ENCODE peak calls at places on chromosomes 5 and 9, in eight cellular contexts. T, R, F, L, U, D, A and K are unnamed samples.

GRCh38 chr9:112555091-112555643 is 68.5 kb downstream of the KIAA1958 start:
- DNase-seq in T (no peak), R (no peak), F (no peak), L (no peak), U (no peak), D (no peak), A (no peak), K (no peak)

GRCh38 chr9:132730054-132731033 is 60.1 kb downstream of the GTF3C4 start:
- DNase-seq in T (no peak), R (no peak), F (no peak), L (no peak), U (peak), D (no peak), A (no peak), K (no peak)

GRCh38 chr5:156704139-156704538 is 146.0 kb upstream of the PPP1R2B start:
- DNase-seq in T (no peak), R (no peak), F (no peak), L (no peak), U (no peak), D (no peak), A (no peak), K (no peak)

GRCh38 chr5:93246093-93246855 is 334.7 kb downstream of the NR2F1-AS1 start:
- DNase-seq in T (no peak), R (peak), F (peak), L (no peak), U (peak), D (peak), A (no peak), K (no peak)

GRCh38 chr9:107423540-107423939 is 66.0 kb downstream of the KLF4 start:
- DNase-seq in T (no peak), R (no peak), F (no peak), L (no peak), U (no peak), D (no peak), A (no peak), K (no peak)

GRCh38 chr5:58793888-58794287 is 211.0 kb downstream of the RAB3C start:
- DNase-seq in T (no peak), R (no peak), F (peak), L (no peak), U (no peak), D (no peak), A (no peak), K (no peak)

GRCh38 chr9:98172604-98173003 is 19.8 kb downstream of the CORO2A start:
- DNase-seq in T (no peak), R (no peak), F (no peak), L (no peak), U (peak), D (no peak), A (no peak), K (no peak)

GRCh38 chr9:101893661-101894646 is 155.5 kb upstream of the GRIN3A start:
- DNase-seq in T (no peak), R (no peak), F (no peak), L (no peak), U (no peak), D (no peak), A (no peak), K (no peak)

GRCh38 chr9:25397746-25398145 is 280.5 kb downstream of the TUSC1 start:
- DNase-seq in T (no peak), R (no peak), F (no peak), L (no peak), U (no peak), D (no peak), A (no peak), K (no peak)

GRCh38 chr9:124256517-124257069 is 1.2 kb upstream of the NEK6 start:
- DNase-seq in T (peak), R (peak), F (no peak), L (no peak), U (peak), D (peak), A (no peak), K (no peak)

GRCh38 chr5:171521219-171521633 is 101.8 kb downstream of the FGF18 start:
- DNase-seq in T (no peak), R (peak), F (peak), L (no peak), U (no peak), D (peak), A (no peak), K (no peak)

GRCh38 chr9:133130721-133131244 is 9.7 kb upstream of the RALGDS start:
- DNase-seq in T (peak), R (no peak), F (no peak), L (no peak), U (no peak), D (no peak), A (no peak), K (no peak)

GRCh38 chr5:760363-761205 is 23.9 kb downstream of the ZDHHC11B start:
- DNase-seq in T (no peak), R (no peak), F (no peak), L (peak), U (peak), D (no peak), A (peak), K (no peak)

GRCh38 chr9:94250456-94250855 is 8.6 kb upstream of the ZNF169 start:
- DNase-seq in T (no peak), R (no peak), F (no peak), L (no peak), U (no peak), D (no peak), A (no peak), K (no peak)

GRCh38 chr5:151072234-151073025 is 8.4 kb downstream of the TNIP1 start:
- DNase-seq in T (no peak), R (no peak), F (no peak), L (no peak), U (no peak), D (peak), A (no peak), K (no peak)

GRCh38 chr9:133378408-133378962 is 2.3 kb downstream of the STKLD1 start:
- DNase-seq in T (no peak), R (no peak), F (no peak), L (no peak), U (no peak), D (no peak), A (no peak), K (no peak)

GRCh38 chr9:21559402-21560280 is 77.5 kb upstream of the IFNE start:
- DNase-seq in T (peak), R (peak), F (no peak), L (no peak), U (peak), D (peak), A (no peak), K (no peak)

GRCh38 chr9:93225417-93225816 is 41.5 kb downstream of the WNK2 start:
- DNase-seq in T (no peak), R (no peak), F (no peak), L (no peak), U (no peak), D (no peak), A (no peak), K (no peak)

GRCh38 chr5:143887901-143888648 is 76.1 kb downstream of the HMHB1 start:
- DNase-seq in T (no peak), R (peak), F (peak), L (no peak), U (no peak), D (peak), A (no peak), K (no peak)

GRCh38 chr9:83649080-83649479 is 26.1 kb downstream of the IDNK start:
- DNase-seq in T (peak), R (peak), F (peak), L (no peak), U (peak), D (peak), A (peak), K (peak)

GRCh38 chr9:10396641-10397040 is 216.2 kb downstream of the PTPRD start:
- DNase-seq in T (no peak), R (no peak), F (peak), L (no peak), U (no peak), D (no peak), A (no peak), K (no peak)

GRCh38 chr5:169445191-169445590 is 138.4 kb upstream of the SPDL1 start:
- DNase-seq in T (no peak), R (no peak), F (no peak), L (no peak), U (no peak), D (peak), A (no peak), K (no peak)

GRCh38 chr9:113682297-113682771 is 193.8 kb upstream of the ZNF618 start:
- DNase-seq in T (no peak), R (peak), F (peak), L (peak), U (peak), D (peak), A (peak), K (peak)

GRCh38 chr9:30519756-30520155 is 1864.7 kb upstream of the ACO1 start:
- DNase-seq in T (no peak), R (no peak), F (no peak), L (no peak), U (no peak), D (no peak), A (no peak), K (no peak)

GRCh38 chr9:35733109-35733541 is 659 bp downstream of the CREB3 start:
- DNase-seq in T (no peak), R (peak), F (peak), L (no peak), U (no peak), D (peak), A (peak), K (no peak)

GRCh38 chr5:6261668-6262067 is 116.7 kb downstream of the MED10 start:
- DNase-seq in T (no peak), R (no peak), F (no peak), L (no peak), U (no peak), D (no peak), A (no peak), K (no peak)

GRCh38 chr9:78436873-78437272 is 139.9 kb downstream of the PSAT1 start:
- DNase-seq in T (no peak), R (no peak), F (no peak), L (no peak), U (no peak), D (no peak), A (no peak), K (no peak)

GRCh38 chr9:78439866-78440830 is 143.2 kb downstream of the PSAT1 start:
- DNase-seq in T (no peak), R (no peak), F (no peak), L (no peak), U (no peak), D (no peak), A (no peak), K (no peak)

GRCh38 chr9:78439192-78439865 is 142.4 kb downstream of the PSAT1 start:
- DNase-seq in T (peak), R (peak), F (peak), L (peak), U (peak), D (peak), A (peak), K (peak)

GRCh38 chr9:78437721-78438610 is 141.0 kb downstream of the PSAT1 start:
- DNase-seq in T (no peak), R (no peak), F (no peak), L (no peak), U (no peak), D (no peak), A (no peak), K (no peak)

GRCh38 chr9:78438765-78439164 is 141.8 kb downstream of the PSAT1 start:
- DNase-seq in T (no peak), R (no peak), F (no peak), L (no peak), U (no peak), D (no peak), A (no peak), K (no peak)
- H3K4me3 ChIP-seq in T (no peak), R (no peak), F (no peak), L (no peak), U (no peak), D (no peak), A (no peak), K (no peak)

DNA sequence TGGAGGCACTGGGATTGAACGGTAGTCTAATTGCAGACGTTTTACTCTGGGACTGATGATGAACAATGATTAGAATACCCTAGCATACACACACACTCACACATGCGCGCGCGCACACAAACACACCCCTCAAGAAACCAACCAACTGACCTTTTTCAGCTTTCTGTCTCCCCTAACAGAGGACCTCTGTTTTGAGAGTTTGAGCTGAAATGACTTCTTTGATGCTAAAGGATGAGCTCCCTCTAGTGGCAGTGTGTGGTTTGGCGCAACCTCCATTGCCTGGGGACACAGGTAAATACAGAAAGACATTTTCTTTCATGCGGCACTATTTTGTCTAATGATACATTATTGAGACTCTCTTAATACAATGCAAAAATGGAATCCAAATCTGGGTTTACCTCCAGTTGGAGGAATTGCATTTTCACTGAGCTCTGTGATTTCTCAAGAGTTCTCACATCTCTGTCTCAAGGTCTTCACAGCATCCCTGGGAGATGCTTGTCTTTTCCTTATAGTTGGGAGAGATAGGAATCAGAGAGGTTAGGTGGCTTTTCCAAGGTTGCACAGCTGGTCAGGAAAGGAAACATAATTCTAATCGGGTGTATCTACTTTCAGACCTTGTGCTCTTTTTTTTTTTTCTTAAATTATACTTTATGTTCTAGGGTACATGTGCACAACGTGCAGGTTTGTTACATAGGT is 187.5 kb downstream of the TMEM38B start:
- DNase-seq in T (no peak), R (peak), F (peak), L (no peak), U (no peak), D (peak), A (peak), K (peak)
- H3K4me3 ChIP-seq in T (no peak), R (no peak), F (no peak), L (no peak), U (no peak), D (no peak), A (no peak), K (no peak)

DNA sequence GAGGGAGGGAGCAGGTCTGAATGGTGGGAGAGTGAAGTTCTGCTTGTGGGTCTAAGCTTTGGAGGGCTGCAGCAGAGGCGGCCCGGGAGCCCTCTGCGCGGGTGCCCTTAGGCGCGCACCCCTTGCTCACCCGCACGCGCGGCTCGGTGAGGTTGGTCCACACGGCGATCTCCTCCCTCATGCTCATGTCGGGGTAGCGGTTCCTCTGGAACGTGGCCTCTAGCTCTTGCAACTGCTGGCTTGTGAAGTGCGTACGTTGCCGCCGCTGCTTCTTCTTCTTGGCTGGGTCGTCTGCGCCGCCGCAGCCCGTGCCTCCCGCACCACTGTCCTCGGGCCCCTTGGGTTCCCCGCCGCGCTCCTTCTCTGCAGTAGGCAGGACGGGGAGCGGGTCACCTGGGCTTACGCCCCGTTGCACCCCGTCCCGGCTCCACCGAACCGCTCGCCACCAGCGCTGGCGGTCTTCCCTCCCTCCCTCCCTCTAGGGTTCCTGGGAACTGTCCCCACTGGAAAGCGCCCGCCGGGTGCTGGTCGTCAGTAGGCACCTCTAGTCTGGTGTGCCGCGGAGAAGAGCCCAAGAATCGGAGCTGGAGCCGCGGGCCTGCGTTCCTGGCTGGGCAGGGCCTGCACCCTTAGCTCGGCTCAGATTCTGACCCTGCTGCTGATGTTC is 2.7 kb downstream of the PITX1 start:
- DNase-seq in T (no peak), R (no peak), F (no peak), L (no peak), U (peak), D (no peak), A (no peak), K (no peak)
- H3K4me3 ChIP-seq in T (peak), R (no peak), F (no peak), L (peak), U (no peak), D (no peak), A (peak), K (no peak)

DNA sequence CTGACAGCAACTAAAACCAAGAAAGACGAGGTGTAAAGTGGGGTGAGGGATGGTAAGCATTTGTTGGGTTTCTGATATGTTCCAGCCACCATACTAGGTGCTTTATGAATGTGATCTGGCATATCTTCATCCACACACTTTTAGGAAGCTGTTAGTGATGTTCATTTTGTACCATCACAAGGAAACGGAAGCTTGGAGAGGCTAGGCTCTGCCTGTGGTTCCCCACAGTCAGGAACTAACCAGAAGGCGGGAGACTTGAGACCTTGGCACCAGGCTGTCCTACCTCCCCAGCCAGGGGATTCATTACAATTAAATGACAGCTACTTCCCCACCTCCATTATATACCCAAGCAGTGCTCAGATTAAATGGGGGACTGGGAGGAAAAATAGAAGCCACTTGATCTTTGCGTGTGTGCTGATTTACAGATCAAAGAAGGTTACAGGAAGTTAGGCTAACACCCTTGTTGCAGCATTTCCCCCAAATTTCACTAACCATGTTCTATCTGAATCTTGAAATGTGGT is 43.0 kb downstream of the SFXN1 start:
- DNase-seq in T (no peak), R (no peak), F (no peak), L (no peak), U (no peak), D (no peak), A (no peak), K (no peak)
- H3K4me3 ChIP-seq in T (no peak), R (no peak), F (no peak), L (no peak), U (no peak), D (no peak), A (peak), K (no peak)

GRCh38 chr9:116073826-116074225 is 79.8 kb upstream of the PAPPA start:
- DNase-seq in T (no peak), R (peak), F (no peak), L (no peak), U (no peak), D (peak), A (no peak), K (no peak)
- H3K4me3 ChIP-seq in T (no peak), R (no peak), F (no peak), L (no peak), U (no peak), D (no peak), A (no peak), K (no peak)

GRCh38 chr9:130940023-130940549 is 1.0 kb upstream of the FIBCD1 start:
- DNase-seq in T (no peak), R (no peak), F (no peak), L (no peak), U (no peak), D (no peak), A (no peak), K (no peak)
- H3K4me3 ChIP-seq in T (no peak), R (peak), F (peak), L (peak), U (no peak), D (peak), A (no peak), K (no peak)